ENCODE peak calls at places on chromosomes 13 and 19, in four cellular contexts. P is pons; D is stimulated activated CD4-positive, alpha-beta T cell treated with anti-CD3 and anti-CD28 coated beads, Interleukin-1b, Interleukin-23, amount 100 ng/mL, for 4 hours; F is T-helper 1 cell. N is an unnamed sample.

GRCh38 chr19:28299649-28300048 is 913.3 kb downstream of the UQCRFS1 start:
- DNase-seq in P (no peak), D (no peak), F (no peak), N (no peak)

GRCh38 chr19:55113570-55114039 is 3.8 kb downstream of the PPP1R12C start:
- DNase-seq in P (peak), D (no peak), F (no peak), N (peak)

GRCh38 chr19:33505168-33505567 is 16.4 kb downstream of the PEPD start:
- DNase-seq in P (no peak), D (no peak), F (no peak), N (no peak)

GRCh38 chr13:103303078-103303651 is 236.9 kb upstream of the SLC10A2 start:
- DNase-seq in P (no peak), D (no peak), F (no peak), N (no peak)

GRCh38 chr13:37618554-37618953 is 20.0 kb upstream of the POSTN start:
- DNase-seq in P (no peak), D (no peak), F (no peak), N (no peak)

GRCh38 chr19:35107541-35107939 is 8.1 kb upstream of the FXYD3 start:
- DNase-seq in P (peak), D (no peak), F (no peak), N (no peak)

GRCh38 chr13:30119476-30119875 is 187.9 kb downstream of the KATNAL1 start:
- DNase-seq in P (no peak), D (no peak), F (peak), N (no peak)

GRCh38 chr19:447816-448546 is 12.9 kb downstream of the SHC2 start:
- DNase-seq in P (no peak), D (no peak), F (no peak), N (peak)

GRCh38 chr13:80096383-80096782 is 244.5 kb downstream of the SPRY2 start:
- DNase-seq in P (no peak), D (no peak), F (no peak), N (no peak)

GRCh38 chr13:105783261-105783660 is 752.2 kb downstream of the EFNB2 start:
- DNase-seq in P (no peak), D (no peak), F (no peak), N (no peak)

GRCh38 chr13:51801631-51802099 is 2.3 kb downstream of the DHRS12 start:
- DNase-seq in P (peak), D (no peak), F (no peak), N (peak)

GRCh38 chr19:15081911-15082310 is at the start of gene OR1I1:
- DNase-seq in P (no peak), D (no peak), F (no peak), N (no peak)

GRCh38 chr13:45143346-45143751 is 23.0 kb downstream of the GTF2F2 start:
- DNase-seq in P (no peak), D (no peak), F (no peak), N (no peak)

GRCh38 chr19:23699521-23699860 is 12.5 kb upstream of the ZNF675 start:
- DNase-seq in P (no peak), D (no peak), F (no peak), N (no peak)

GRCh38 chr13:86383151-86383550 is 583.9 kb upstream of the SLITRK6 start:
- DNase-seq in P (no peak), D (no peak), F (no peak), N (no peak)

N was measured in heart right ventricle.